ENCODE peak calls at places on chromosomes 13 and 19, in four cellular contexts. B is HepG2, Z is K562, Q is GM12878. U is an unnamed sample.

GRCh38 chr19:19956431-19957075 is 55.8 kb downstream of the ZNF93 start:
- DNase-seq in B (no peak), Z (peak), Q (no peak), U (peak)

GRCh38 chr13:26968431-26969335 is 202.9 kb downstream of the USP12 start:
- DNase-seq in B (peak), Z (no peak), Q (no peak), U (no peak)

GRCh38 chr19:1295169-1296012 is 9.7 kb downstream of the EFNA2 start:
- DNase-seq in B (no peak), Z (peak), Q (no peak), U (peak)

GRCh38 chr13:100461309-100462035 is 127.1 kb downstream of the GGACT start:
- DNase-seq in B (no peak), Z (no peak), Q (no peak), U (no peak)

GRCh38 chr19:3979289-3979673 is 6.0 kb downstream of the EEF2 start:
- DNase-seq in B (no peak), Z (no peak), Q (no peak), U (no peak)

GRCh38 chr13:90723381-90723780 is 624.1 kb upstream of the MIR17HG start:
- DNase-seq in B (no peak), Z (no peak), Q (no peak), U (no peak)

GRCh38 chr13:47397739-47398138 is 500.9 kb upstream of the HTR2A start:
- DNase-seq in B (no peak), Z (no peak), Q (no peak), U (no peak)

GRCh38 chr19:17555929-17556813 is 722 bp downstream of the COLGALT1 start:
- DNase-seq in B (no peak), Z (peak), Q (no peak), U (peak)

GRCh38 chr13:31431722-31432137 is 232.0 kb downstream of the B3GLCT start:
- DNase-seq in B (peak), Z (peak), Q (no peak), U (peak)

GRCh38 chr19:43562698-43563241 is 12.6 kb downstream of the XRCC1 start:
- DNase-seq in B (no peak), Z (no peak), Q (peak), U (no peak)

GRCh38 chr19:46198756-46199155 is 30.8 kb upstream of the IGFL1 start:
- DNase-seq in B (no peak), Z (no peak), Q (no peak), U (no peak)

GRCh38 chr13:42272115-42272756 is at the start of gene AKAP11:
- DNase-seq in B (peak), Z (peak), Q (no peak), U (peak)

GRCh38 chr13:26372747-26373146 is 118.8 kb downstream of the CDK8 start:
- DNase-seq in B (no peak), Z (no peak), Q (no peak), U (no peak)

GRCh38 chr13:106561551-106562170 is 6.3 kb downstream of the ARGLU1 start:
- DNase-seq in B (no peak), Z (peak), Q (peak), U (no peak)

GRCh38 chr19:30479231-30479630 is 107.0 kb downstream of the ZNF536 start:
- DNase-seq in B (no peak), Z (no peak), Q (no peak), U (no peak)

GRCh38 chr13:97015661-97016350 is 21.5 kb upstream of the OXGR1 start:
- DNase-seq in B (no peak), Z (no peak), Q (no peak), U (no peak)

GRCh38 chr13:21050288-21051197 is 10.8 kb downstream of the LATS2 start:
- DNase-seq in B (no peak), Z (no peak), Q (no peak), U (no peak)

GRCh38 chr13:46602531-46602930 is 49.6 kb downstream of the LRCH1 start:
- DNase-seq in B (no peak), Z (no peak), Q (no peak), U (no peak)

GRCh38 chr13:112905990-112906641 is 62.9 kb upstream of the MCF2L start:
- DNase-seq in B (peak), Z (no peak), Q (no peak), U (peak)

GRCh38 chr13:111941845-111942447 is 125.0 kb upstream of the SOX1 start:
- DNase-seq in B (no peak), Z (no peak), Q (no peak), U (no peak)

GRCh38 chr19:38843175-38843758 is 6.5 kb downstream of the HNRNPL start:
- DNase-seq in B (no peak), Z (no peak), Q (no peak), U (no peak)

GRCh38 chr19:10805075-10805757 is 30.8 kb downstream of the TMED1 start:
- DNase-seq in B (no peak), Z (no peak), Q (no peak), U (no peak)

GRCh38 chr13:113586661-113587479 is 2.3 kb downstream of the TFDP1 start:
- DNase-seq in B (no peak), Z (no peak), Q (no peak), U (no peak)

GRCh38 chr19:23002690-23003422 is at the start of gene ZNF728:
- DNase-seq in B (no peak), Z (peak), Q (no peak), U (no peak)

GRCh38 chr13:26956532-26957142 is 196.1 kb upstream of the GPR12 start:
- DNase-seq in B (no peak), Z (no peak), Q (no peak), U (no peak)

GRCh38 chr13:44132710-44133109 is 240.9 kb upstream of the SERP2 start:
- DNase-seq in B (no peak), Z (peak), Q (no peak), U (no peak)

GRCh38 chr13:112968910-112969691 is at the start of gene MCF2L:
- DNase-seq in B (peak), Z (no peak), Q (no peak), U (no peak)

GRCh38 chr13:46578590-46578975 is 25.6 kb downstream of the LRCH1 start:
- DNase-seq in B (no peak), Z (no peak), Q (no peak), U (no peak)

GRCh38 chr13:80533175-80533574 is 192.2 kb upstream of the SPRY2 start:
- DNase-seq in B (no peak), Z (peak), Q (no peak), U (no peak)

GRCh38 chr19:1825909-1826556 is 14.0 kb upstream of the ATP8B3 start:
- DNase-seq in B (peak), Z (peak), Q (no peak), U (peak)

DNA sequence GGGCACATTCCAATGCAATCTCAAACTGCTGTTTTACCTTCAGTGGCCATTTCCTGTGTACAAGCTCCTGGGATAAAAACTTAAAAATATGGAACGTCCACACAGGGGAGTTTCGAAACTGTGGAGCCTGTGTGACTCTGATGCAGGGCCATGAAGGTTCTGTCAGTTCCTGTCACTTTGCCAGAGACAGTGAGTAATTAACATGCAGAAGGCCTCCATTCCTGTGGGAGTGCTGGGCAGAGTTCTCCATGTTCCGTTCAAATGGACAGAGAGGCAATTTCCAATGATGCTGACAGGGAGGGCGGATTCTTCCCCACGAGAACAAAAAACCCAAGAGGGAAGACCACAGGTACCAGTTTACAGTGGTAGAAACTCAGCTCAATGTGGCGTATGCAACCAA is 24.4 kb downstream of the WDR88 start:
- DNase-seq in B (peak), Z (no peak), Q (no peak), U (no peak)
- TF ChIP-seq CREM in B (no peak), Z (no peak), Q (no peak), U (no peak)

GRCh38 chr19:49362048-49362925 is at the start of gene TEAD2:
- DNase-seq in B (peak), Z (peak), Q (no peak), U (peak)

GRCh38 chr19:49364083-49364687 is 508 bp downstream of the DKKL1 start:
- DNase-seq in B (no peak), Z (no peak), Q (no peak), U (peak)

GRCh38 chr19:49361438-49362047 is 673 bp downstream of the TEAD2 start:
- DNase-seq in B (peak), Z (peak), Q (no peak), U (peak)

GRCh38 chr19:49363265-49364082 is at the start of gene DKKL1:
- DNase-seq in B (peak), Z (peak), Q (peak), U (peak)

DNA sequence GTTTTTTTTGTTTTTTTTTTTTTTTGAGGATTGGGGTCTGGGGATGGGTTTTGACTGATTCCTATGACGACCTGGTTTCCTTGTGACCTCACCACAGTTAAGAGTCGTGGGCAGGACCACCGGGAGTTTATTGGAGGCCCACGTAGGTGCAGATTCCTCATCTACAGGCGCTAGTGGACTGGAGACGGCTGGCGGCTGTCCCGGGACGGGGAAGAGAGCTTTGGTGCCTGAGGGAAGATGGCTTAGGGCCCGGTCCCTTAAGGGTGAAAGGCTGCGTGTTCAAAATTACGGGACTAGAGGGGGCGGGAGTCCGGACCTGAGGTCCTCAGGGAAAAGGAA is 679 bp upstream of the TEAD2 start:
- DNase-seq in B (peak), Z (no peak), Q (no peak), U (peak)
- TF ChIP-seq ETV6 in B (no peak), Z (no peak), Q (no peak), U (no peak)

GRCh38 chr19:54138777-54139256 is 1.3 kb downstream of the CNOT3 start:
- DNase-seq in B (no peak), Z (peak), Q (no peak), U (no peak)

GRCh38 chr19:54136864-54137113 is 773 bp upstream of the CNOT3 start:
- DNase-seq in B (no peak), Z (no peak), Q (no peak), U (no peak)

GRCh38 chr19:54136086-54136863 is 1.3 kb upstream of the CNOT3 start:
- DNase-seq in B (no peak), Z (no peak), Q (no peak), U (no peak)

GRCh38 chr19:54137913-54138776 is 583 bp downstream of the CNOT3 start:
- DNase-seq in B (no peak), Z (peak), Q (no peak), U (no peak)

GRCh38 chr19:54137114-54137912 is at the start of gene CNOT3:
- DNase-seq in B (peak), Z (peak), Q (peak), U (peak)
- TF ChIP-seq CBFB in B (no peak), Z (no peak), Q (no peak), U (no peak)

GRCh38 chr13:95480131-95480545 is 72.4 kb upstream of the CLDN10 start:
- DNase-seq in B (no peak), Z (no peak), Q (peak), U (no peak)
- TF ChIP-seq CREM in B (no peak), Z (no peak), Q (no peak), U (no peak)

U was measured in WTC11.